ENCODE peak calls at places on chromosome 18, in five cellular contexts. Q, V, M, S and N are unnamed samples.

GRCh38 chr18:73891572-73892421 is 255.8 kb downstream of the FBXO15 start:
- DNase-seq in M (peak), S (no peak), Q (peak), V (no peak), N (no peak)

GRCh38 chr18:50465211-50466153 is 90.6 kb downstream of the SKA1 start:
- DNase-seq in M (no peak), V (no peak), S (no peak), Q (no peak), N (no peak)

GRCh38 chr18:77046994-77047393 is 85.6 kb downstream of the MBP start:
- DNase-seq in V (no peak), M (no peak), S (no peak), Q (no peak), N (no peak)

GRCh38 chr18:44682181-44682870 is 1.6 kb downstream of the SETBP1 start:
- DNase-seq in Q (no peak), V (no peak), M (no peak), S (no peak), N (no peak)

GRCh38 chr18:56984731-56985130 is 162.2 kb upstream of the BOD1L2 start:
- DNase-seq in S (peak), Q (no peak), V (no peak), M (no peak), N (no peak)

GRCh38 chr18:42113529-42114191 is 158.6 kb downstream of the PIK3C3 start:
- DNase-seq in V (no peak), S (peak), M (peak), Q (no peak), N (no peak)

GRCh38 chr18:56869189-56869777 is 218.1 kb downstream of the WDR7 start:
- DNase-seq in V (peak), Q (peak), S (peak), M (peak), N (peak)

GRCh38 chr18:3051718-3052410 is 38.9 kb upstream of the LPIN2 start:
- DNase-seq in S (peak), V (no peak), Q (no peak), M (no peak), N (no peak)

GRCh38 chr18:68104036-68104435 is 587.5 kb upstream of the DSEL start:
- DNase-seq in S (no peak), Q (no peak), V (no peak), M (no peak), N (no peak)

GRCh38 chr18:2508678-2509077 is 62.6 kb downstream of the METTL4 start:
- DNase-seq in S (no peak), Q (no peak), V (no peak), M (no peak), N (no peak)

GRCh38 chr18:42730272-42730671 is 385.2 kb downstream of the RIT2 start:
- DNase-seq in S (no peak), Q (peak), M (no peak), V (no peak), N (no peak)

GRCh38 chr18:79923896-79924585 is 27.4 kb downstream of the SLC66A2 start:
- DNase-seq in S (no peak), M (no peak), Q (no peak), V (no peak), N (no peak)

GRCh38 chr18:1846640-1847039 is 724.7 kb downstream of the METTL4 start:
- DNase-seq in Q (no peak), M (no peak), S (no peak), V (no peak), N (no peak)

GRCh38 chr18:79477711-79478483 is 82.2 kb downstream of the NFATC1 start:
- DNase-seq in S (no peak), Q (no peak), M (no peak), V (no peak), N (no peak)

GRCh38 chr18:62938451-62938850 is 223.1 kb downstream of the PHLPP1 start:
- DNase-seq in Q (no peak), S (no peak), M (no peak), V (no peak), N (no peak)

GRCh38 chr18:1848716-1849115 is 722.6 kb downstream of the METTL4 start:
- DNase-seq in M (no peak), V (no peak), S (no peak), Q (no peak), N (no peak)

GRCh38 chr18:50113726-50114125 is 81.2 kb downstream of the MYO5B start:
- DNase-seq in Q (no peak), V (no peak), S (no peak), M (no peak), N (no peak)

GRCh38 chr18:7741640-7742039 is 174.5 kb downstream of the PTPRM start:
- DNase-seq in M (no peak), V (no peak), S (no peak), Q (no peak), N (no peak)
- TF ChIP-seq POLR2AphosphoS5 in M (no peak), V (no peak), S (no peak), Q (no peak), N (no peak)

GRCh38 chr18:69943021-69943420 is 4.7 kb downstream of the CD226 start:
- DNase-seq in M (no peak), Q (no peak), S (no peak), V (no peak), N (no peak)
- TF ChIP-seq ZBTB33 in M (no peak), Q (no peak), S (no peak), V (no peak), N (no peak)

GRCh38 chr18:13618760-13619438 is 107.5 kb downstream of the FAM210A start:
- DNase-seq in M (no peak), S (no peak), Q (no peak), V (no peak), N (no peak)

GRCh38 chr18:13616041-13616440 is 110.3 kb downstream of the FAM210A start:
- DNase-seq in M (no peak), V (no peak), S (no peak), Q (no peak), N (no peak)

GRCh38 chr18:13616525-13617035 is 109.8 kb downstream of the FAM210A start:
- DNase-seq in M (no peak), S (no peak), Q (no peak), V (no peak), N (no peak)

GRCh38 chr18:13619505-13620205 is 106.7 kb downstream of the FAM210A start:
- DNase-seq in M (no peak), S (no peak), Q (no peak), V (no peak), N (no peak)

GRCh38 chr18:13617826-13618515 is 108.4 kb downstream of the FAM210A start:
- DNase-seq in V (no peak), Q (no peak), S (no peak), M (no peak), N (no peak)
- TF ChIP-seq POLR2AphosphoS5 in V (no peak), Q (no peak), S (no peak), M (no peak), N (peak)

GRCh38 chr18:13137939-13138821 is 80.4 kb upstream of the LDLRAD4 start:
- DNase-seq in Q (no peak), S (peak), V (no peak), M (peak), N (peak)

GRCh38 chr18:13136689-13137040 is 81.9 kb upstream of the LDLRAD4 start:
- DNase-seq in V (no peak), Q (peak), M (no peak), S (no peak), N (no peak)

GRCh38 chr18:13137041-13137938 is 81.3 kb upstream of the LDLRAD4 start:
- DNase-seq in Q (peak), S (no peak), V (no peak), M (no peak), N (no peak)

GRCh38 chr18:13134551-13135401 is 83.8 kb upstream of the LDLRAD4 start:
- DNase-seq in S (no peak), M (no peak), Q (no peak), V (no peak), N (no peak)

DNA sequence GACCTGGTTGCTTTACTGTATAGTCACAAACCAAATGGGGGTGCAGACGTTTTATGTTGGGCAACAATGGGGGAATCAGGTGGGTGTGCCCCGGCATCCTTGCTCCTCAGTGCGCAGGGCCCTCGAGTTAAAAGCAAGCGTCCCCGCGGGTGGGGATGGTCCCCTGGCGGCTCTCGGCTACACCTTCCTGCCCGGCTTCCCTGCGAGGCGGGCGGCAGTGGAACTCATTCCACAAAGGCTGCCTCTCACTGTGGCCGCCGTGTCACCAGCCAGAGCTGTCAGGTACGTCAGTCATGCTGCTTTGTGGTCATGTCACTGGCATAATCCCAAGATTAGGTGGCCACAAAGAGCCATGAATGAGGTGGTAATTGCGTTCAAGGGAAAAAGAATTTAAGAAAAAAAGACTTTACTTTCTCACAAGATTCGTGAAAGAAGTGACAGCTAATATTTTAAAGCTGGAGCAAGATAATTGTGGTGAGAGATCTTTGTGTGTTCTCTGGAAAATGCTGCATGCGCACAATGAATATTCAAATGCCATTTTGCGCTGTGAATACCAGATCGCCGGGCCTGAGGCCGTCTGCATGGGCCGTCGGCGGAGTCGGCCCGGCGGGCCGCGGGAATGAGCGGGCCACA is 82.4 kb upstream of the LDLRAD4 start:
- DNase-seq in S (no peak), Q (no peak), M (no peak), V (no peak), N (no peak)
- TF ChIP-seq ZBTB33 in S (peak), Q (no peak), M (no peak), V (no peak), N (no peak)

DNA sequence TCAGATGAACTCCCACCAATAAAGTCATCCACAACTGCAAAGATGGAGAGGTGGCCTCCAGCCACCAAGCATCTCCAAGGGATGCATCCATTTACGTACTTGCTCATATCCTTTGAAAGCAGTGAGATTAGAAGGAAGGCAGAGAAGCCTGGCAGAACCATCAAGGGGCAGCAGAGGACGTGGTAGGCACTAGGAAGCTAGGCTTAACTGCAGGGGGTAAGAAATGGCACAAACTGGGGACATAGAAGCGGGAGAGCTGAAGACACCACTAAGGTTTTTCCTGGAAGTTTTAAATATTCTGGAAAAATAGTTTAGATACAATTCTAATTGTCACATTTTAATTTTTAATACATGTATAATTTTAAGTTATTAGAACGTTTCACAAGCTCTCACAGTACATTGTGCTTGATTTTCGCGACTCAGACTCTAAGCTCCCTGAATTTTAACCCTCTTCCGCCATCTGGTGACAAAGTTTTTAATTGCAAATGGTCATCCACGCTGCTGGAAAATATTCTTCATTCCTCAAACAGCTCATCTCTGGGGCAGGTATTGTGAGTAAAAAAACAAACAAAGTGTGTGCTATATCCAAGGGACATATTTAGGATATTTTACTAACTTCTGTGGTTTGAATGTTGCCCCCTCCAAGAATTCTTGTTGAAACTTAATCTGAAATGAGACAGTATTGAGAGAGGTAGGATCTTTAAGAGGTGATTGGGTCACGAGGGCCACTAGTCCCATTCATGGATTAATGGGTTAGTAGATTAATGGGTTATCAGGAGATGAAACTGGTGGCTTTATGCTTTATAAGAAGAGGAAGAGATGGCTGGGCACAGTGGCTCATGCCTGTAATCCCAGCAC is 1.6 kb upstream of the PSTPIP2 start:
- DNase-seq in V (peak), Q (peak), M (peak), S (peak), N (no peak)
- TF ChIP-seq POLR2AphosphoS5 in V (no peak), Q (no peak), M (no peak), S (no peak), N (no peak)

GRCh38 chr18:24398515-24398914 is 891 bp upstream of the OSBPL1A start:
- DNase-seq in V (peak), S (no peak), Q (no peak), M (no peak), N (no peak)
- TF ChIP-seq ZBTB33 in V (no peak), S (no peak), Q (no peak), M (no peak), N (no peak)